ENCODE peak calls at places on chromosome 14, in eight cellular contexts. W is activated B cell treated with CpG ODN at 0.5 μM for 24 hours, K is IMR-90, D is A549, O is heart left ventricle, J is GM12865, Q is fibroblast of pulmonary artery, G is left lung. I is an unnamed sample.

GRCh38 chr14:32205984-32206383 is 2.9 kb upstream of the RNU6-8 start:
- DNase-seq in Q (no peak), K (no peak), O (no peak), G (no peak), J (peak), W (no peak), D (no peak), I (no peak)

GRCh38 chr14:34826661-34827060 is 48.5 kb downstream of the BAZ1A start:
- DNase-seq in K (peak), Q (peak), O (no peak), G (no peak), W (no peak), J (no peak), D (no peak), I (no peak)

GRCh38 chr14:23829736-23830474 is 123.7 kb upstream of the DHRS4 start:
- DNase-seq in K (peak), W (no peak), O (peak), D (peak), J (no peak), Q (peak), G (no peak), I (no peak)

GRCh38 chr14:104131968-104132732 is 6.2 kb upstream of the KIF26A start:
- DNase-seq in D (no peak), G (no peak), J (no peak), O (no peak), K (no peak), Q (no peak), W (no peak), I (peak)

GRCh38 chr14:76091036-76091435 is 60.7 kb upstream of the GPATCH2L start:
- DNase-seq in Q (peak), K (no peak), G (no peak), D (no peak), O (peak), W (no peak), J (no peak), I (no peak)

GRCh38 chr14:58270628-58271027 is 26.0 kb downstream of the PSMA3 start:
- DNase-seq in O (no peak), J (no peak), K (peak), G (no peak), W (no peak), Q (no peak), D (no peak), I (no peak)

GRCh38 chr14:33742166-33742565 is 208.7 kb downstream of the EGLN3 start:
- DNase-seq in Q (no peak), J (no peak), O (no peak), K (no peak), D (no peak), G (no peak), W (no peak), I (no peak)

GRCh38 chr14:38405851-38406630 is 150.1 kb upstream of the CLEC14A start:
- DNase-seq in O (no peak), G (no peak), W (no peak), D (peak), K (peak), Q (peak), J (no peak), I (peak)

GRCh38 chr14:60812987-60813386 is 78.4 kb downstream of the MNAT1 start:
- DNase-seq in J (no peak), O (no peak), W (no peak), K (no peak), G (no peak), Q (no peak), D (no peak), I (no peak)

GRCh38 chr14:102795060-102795925 is 18.0 kb downstream of the TRAF3 start:
- DNase-seq in O (peak), J (peak), Q (peak), G (peak), K (peak), D (peak), W (no peak), I (no peak)

GRCh38 chr14:36442824-36443241 is 77.2 kb downstream of the NKX2-1 start:
- DNase-seq in O (no peak), W (no peak), K (no peak), G (no peak), Q (no peak), D (no peak), J (no peak), I (no peak)

GRCh38 chr14:51776102-51776894 is 84.1 kb upstream of the GNG2 start:
- DNase-seq in K (peak), J (peak), Q (peak), D (peak), O (peak), G (no peak), W (no peak), I (peak)

GRCh38 chr14:67680941-67681340 is 6.5 kb upstream of the VTI1B start:
- DNase-seq in O (no peak), K (no peak), J (no peak), Q (no peak), G (no peak), W (no peak), D (no peak), I (no peak)

GRCh38 chr14:34989762-34990161 is 7.0 kb downstream of the SRP54 start:
- DNase-seq in G (no peak), K (no peak), D (no peak), W (no peak), O (no peak), J (no peak), Q (no peak), I (no peak)

GRCh38 chr14:79278798-79279644 is 932.3 kb downstream of the DIO2 start:
- DNase-seq in D (peak), Q (peak), O (peak), J (no peak), G (peak), K (peak), W (no peak), I (peak)

GRCh38 chr14:22484638-22485037 is 104.4 kb downstream of the DAD1 start:
- DNase-seq in J (no peak), D (no peak), Q (peak), G (no peak), K (no peak), W (no peak), O (peak), I (no peak)

GRCh38 chr14:24411468-24412454 is 13.0 kb downstream of the NYNRIN start:
- DNase-seq in Q (peak), O (no peak), W (no peak), K (peak), G (no peak), D (peak), J (peak), I (peak)

GRCh38 chr14:106872619-106873446 is 1346.5 kb downstream of the TMEM121 start:
- DNase-seq in Q (no peak), J (peak), K (no peak), O (peak), W (peak), G (peak), D (peak), I (no peak)

GRCh38 chr14:99064262-99064954 is 207.6 kb downstream of the BCL11B start:
- DNase-seq in J (no peak), K (no peak), D (no peak), Q (no peak), W (no peak), G (no peak), O (no peak), I (no peak)

GRCh38 chr14:99067927-99068326 is 204.1 kb downstream of the BCL11B start:
- DNase-seq in J (no peak), D (no peak), K (no peak), G (no peak), W (no peak), O (no peak), Q (no peak), I (no peak)

GRCh38 chr14:99065551-99065950 is 206.4 kb downstream of the BCL11B start:
- DNase-seq in D (no peak), Q (no peak), J (no peak), G (no peak), O (no peak), W (no peak), K (no peak), I (no peak)

GRCh38 chr14:99067141-99067920 is 204.7 kb downstream of the BCL11B start:
- DNase-seq in W (no peak), J (no peak), O (no peak), G (no peak), K (no peak), Q (no peak), D (no peak), I (no peak)

GRCh38 chr14:99066378-99066777 is 205.6 kb downstream of the BCL11B start:
- DNase-seq in D (no peak), G (no peak), W (no peak), O (no peak), Q (no peak), J (no peak), K (no peak), I (no peak)
- TF ChIP-seq CTCF in D (no peak), G (no peak), W (no peak), O (no peak), Q (no peak), J (no peak), K (no peak), I (no peak)

GRCh38 chr14:59310644-59311043 is 122.2 kb downstream of the DAAM1 start:
- DNase-seq in D (no peak), G (no peak), W (no peak), J (no peak), Q (no peak), K (no peak), O (no peak), I (no peak)

GRCh38 chr14:59314953-59315599 is 126.6 kb downstream of the DAAM1 start:
- DNase-seq in K (no peak), G (no peak), D (no peak), Q (no peak), O (no peak), J (no peak), W (no peak), I (no peak)

GRCh38 chr14:59314019-59314608 is 125.6 kb downstream of the DAAM1 start:
- DNase-seq in G (no peak), W (no peak), K (no peak), Q (no peak), O (no peak), J (no peak), D (peak), I (no peak)

GRCh38 chr14:59311723-59312122 is 123.3 kb downstream of the DAAM1 start:
- DNase-seq in O (no peak), Q (no peak), W (no peak), D (no peak), G (no peak), K (no peak), J (no peak), I (no peak)

GRCh38 chr14:59313063-59314018 is 124.9 kb downstream of the DAAM1 start:
- DNase-seq in O (no peak), Q (no peak), W (no peak), G (no peak), D (no peak), J (peak), K (no peak), I (no peak)
- TF ChIP-seq CTCF in O (no peak), Q (no peak), W (no peak), G (no peak), D (no peak), J (no peak), K (no peak), I (no peak)

DNA sequence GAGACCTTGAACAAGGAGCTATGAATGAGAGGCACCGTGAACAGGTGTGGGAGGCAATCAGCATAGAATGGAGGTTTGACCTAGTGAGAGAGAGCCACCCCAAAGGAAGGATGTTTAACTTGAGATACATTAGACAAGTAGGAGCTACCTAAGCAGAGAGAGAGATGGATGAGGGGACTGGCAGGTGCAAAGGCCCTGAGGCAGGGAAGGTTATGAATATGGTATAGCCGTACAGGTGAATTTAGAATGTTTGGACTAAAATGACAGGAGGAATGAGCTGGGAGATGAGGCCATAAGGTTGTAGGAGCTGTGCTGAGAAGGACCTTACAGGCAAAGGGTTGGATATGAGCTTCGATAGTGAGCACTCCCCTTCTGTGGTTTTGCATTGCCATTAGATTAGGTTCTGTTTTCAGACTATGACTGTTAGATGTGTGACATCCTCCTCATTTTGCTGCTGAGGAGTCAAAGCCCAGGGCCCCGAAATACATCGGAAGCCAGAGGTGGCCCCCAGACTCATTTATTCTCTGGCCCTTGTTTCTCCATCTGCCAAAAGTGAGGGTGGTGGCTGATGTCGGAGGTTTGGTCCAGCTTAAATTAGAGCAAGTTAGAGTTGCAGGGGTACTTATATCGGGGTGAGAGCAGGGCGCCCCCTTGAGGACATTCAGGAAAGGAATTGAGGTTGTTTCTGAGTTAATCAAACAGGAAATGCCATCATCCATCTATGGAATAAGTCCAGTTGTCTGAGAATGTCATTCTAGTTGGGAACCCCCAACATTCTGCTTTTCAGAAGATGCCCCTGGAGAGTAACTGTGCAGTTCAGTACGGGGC is 29.4 kb downstream of the SLC24A4 start:
- DNase-seq in J (peak), D (peak), W (no peak), G (no peak), Q (peak), K (no peak), O (no peak), I (no peak)
- TF ChIP-seq CTCF in J (peak), D (peak), W (no peak), G (no peak), Q (peak), K (peak), O (peak), I (peak)

GRCh38 chr14:50667491-50668007 is 557 bp downstream of the SAV1 start:
- DNase-seq in K (no peak), Q (no peak), D (no peak), O (no peak), J (peak), W (no peak), G (peak), I (no peak)
- TF ChIP-seq CTCF in K (no peak), Q (no peak), D (no peak), O (no peak), J (no peak), W (no peak), G (no peak), I (no peak)

DNA sequence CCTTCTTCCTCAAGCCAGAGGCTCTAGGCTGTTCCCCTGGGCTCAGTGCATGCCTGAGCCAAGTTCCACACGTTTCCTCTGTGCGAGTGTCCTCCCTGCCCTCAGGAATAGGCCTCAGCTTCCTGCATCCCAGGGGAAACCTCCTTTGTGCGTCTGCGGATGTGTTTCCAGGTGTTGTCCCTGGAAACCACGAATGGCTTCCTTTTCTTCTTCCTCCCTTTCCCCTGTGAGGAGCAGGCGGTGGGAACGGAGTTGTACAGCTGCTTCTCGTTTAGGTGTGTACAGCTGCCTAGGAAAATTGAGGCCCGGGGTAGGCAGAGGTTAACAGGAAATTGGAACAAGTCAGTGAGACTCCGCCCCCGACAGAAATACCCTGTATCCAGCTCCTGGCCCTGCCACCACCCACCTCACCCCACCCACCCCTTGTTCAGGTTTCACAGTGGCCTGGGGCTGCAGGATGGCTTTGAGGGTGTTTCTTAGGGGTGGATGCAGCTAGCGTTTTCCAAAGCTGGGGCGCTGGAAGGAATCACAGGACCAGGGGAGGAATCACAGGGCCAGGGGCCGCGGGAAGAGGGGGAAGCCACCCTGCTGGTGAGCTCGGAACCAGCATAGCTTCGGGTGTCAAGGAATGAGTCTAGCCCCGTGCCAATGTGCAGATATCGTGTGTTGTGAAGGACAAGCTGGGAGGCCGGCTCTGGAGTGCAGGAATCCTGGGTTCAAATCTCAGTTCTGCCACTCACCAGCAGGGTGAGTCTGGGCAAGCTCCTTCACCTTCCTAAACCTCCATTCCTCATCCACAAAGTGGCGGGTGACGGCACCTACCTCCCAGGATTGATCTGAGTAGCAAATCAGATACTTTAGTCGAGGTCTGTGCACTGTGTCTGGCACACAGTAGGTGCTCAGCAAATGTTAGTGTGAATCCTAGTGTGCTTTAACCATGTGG is 53.8 kb upstream of the RIN3 start:
- DNase-seq in J (no peak), D (no peak), Q (peak), O (peak), G (no peak), W (no peak), K (no peak), I (no peak)
- TF ChIP-seq CTCF in J (no peak), D (no peak), Q (peak), O (no peak), G (peak), W (no peak), K (no peak), I (no peak)

DNA sequence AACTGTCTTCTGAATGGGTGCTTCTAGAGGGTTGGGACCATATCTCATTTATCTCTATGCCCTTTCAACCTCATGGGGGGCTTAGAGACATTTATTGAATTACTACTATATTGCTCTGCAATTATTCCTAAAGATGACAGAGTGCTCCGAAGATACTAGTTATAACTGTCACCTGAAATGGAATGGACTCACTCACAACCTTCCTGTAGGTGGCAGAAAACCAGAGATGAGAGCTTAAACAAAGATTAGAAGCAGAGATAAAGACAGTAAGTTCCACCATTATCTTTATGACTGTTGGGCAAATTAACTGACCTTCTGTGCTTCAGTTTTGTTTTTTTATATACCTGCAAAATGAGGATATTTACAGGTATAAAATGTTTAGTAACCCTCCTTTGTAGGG is 31.5 kb upstream of the GTF2A1 start:
- DNase-seq in W (no peak), O (no peak), K (no peak), G (no peak), J (no peak), D (no peak), Q (no peak), I (no peak)
- TF ChIP-seq CTCF in W (no peak), O (no peak), K (no peak), G (no peak), J (no peak), D (no peak), Q (no peak), I (no peak)

GRCh38 chr14:89308232-89308959 is 108.6 kb downstream of the FOXN3 start:
- DNase-seq in D (no peak), J (peak), G (no peak), O (no peak), K (peak), W (peak), Q (no peak), I (no peak)

GRCh38 chr14:89310211-89310610 is 106.8 kb downstream of the FOXN3 start:
- DNase-seq in K (no peak), O (no peak), J (no peak), Q (no peak), G (no peak), W (no peak), D (no peak), I (no peak)

GRCh38 chr14:89307409-89307808 is 109.6 kb downstream of the FOXN3 start:
- DNase-seq in Q (no peak), O (no peak), K (no peak), W (no peak), G (no peak), D (no peak), J (peak), I (no peak)

GRCh38 chr14:89312937-89313336 is 104.1 kb downstream of the FOXN3 start:
- DNase-seq in K (no peak), D (no peak), O (no peak), W (no peak), Q (no peak), G (no peak), J (no peak), I (no peak)

DNA sequence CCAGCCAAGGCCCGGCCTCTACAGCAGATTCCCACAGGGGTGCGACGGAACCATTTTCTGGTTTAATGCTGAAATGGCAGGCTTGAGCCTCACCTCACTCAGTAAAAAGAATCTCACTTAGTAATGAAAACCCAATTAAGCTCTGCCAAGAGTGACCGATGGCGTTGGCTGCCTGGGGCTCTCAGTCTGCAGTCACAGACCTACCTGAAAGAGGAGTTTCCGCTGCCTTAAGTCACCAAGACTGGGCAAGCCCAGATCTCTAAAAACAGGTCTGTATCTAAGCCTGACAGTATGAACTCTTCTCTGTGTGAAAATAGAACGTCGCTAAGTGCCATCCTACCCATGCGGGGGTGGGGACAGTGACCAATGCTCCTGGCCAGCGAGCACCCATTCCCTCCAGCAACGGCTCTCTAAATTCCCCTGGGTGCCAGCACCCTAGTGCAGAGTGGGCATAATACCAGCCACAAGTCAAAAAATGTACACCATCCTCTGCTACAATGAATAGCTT is 107.3 kb downstream of the FOXN3 start:
- DNase-seq in G (no peak), W (no peak), O (no peak), Q (no peak), D (no peak), J (peak), K (no peak), I (no peak)
- TF ChIP-seq CTCF in G (no peak), W (no peak), O (no peak), Q (no peak), D (no peak), J (no peak), K (no peak), I (no peak)

DNA sequence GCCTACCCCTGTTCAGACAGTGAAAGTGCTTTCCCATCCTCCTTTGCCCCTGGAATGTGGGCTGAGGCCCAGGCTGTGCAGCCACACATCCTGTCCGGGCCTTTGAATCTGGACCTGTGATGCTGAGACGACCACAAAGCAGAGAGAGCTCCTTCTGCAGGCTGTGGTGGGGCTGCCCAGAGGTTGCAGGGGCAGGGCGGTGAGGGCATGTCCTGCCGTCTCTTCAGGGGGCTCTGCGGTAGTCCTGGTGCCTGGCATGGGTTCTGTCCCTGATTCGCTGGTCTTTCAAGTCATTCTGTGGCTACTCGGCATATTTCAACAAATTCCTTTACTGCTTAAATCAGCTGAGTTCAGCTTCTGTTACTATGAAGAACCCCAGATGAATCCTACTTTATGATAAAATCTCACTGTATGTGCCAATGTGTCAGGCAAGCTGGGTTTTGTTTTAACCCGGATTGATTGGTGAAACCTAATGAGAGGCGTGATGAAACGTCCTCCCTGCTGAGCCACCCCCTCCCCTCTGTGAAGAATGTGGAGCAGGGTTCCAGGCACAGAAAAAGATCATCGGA is 63.4 kb upstream of the DICER1 start:
- DNase-seq in Q (peak), W (no peak), K (peak), G (no peak), O (no peak), J (no peak), D (no peak), I (no peak)
- TF ChIP-seq CTCF in Q (no peak), W (no peak), K (no peak), G (no peak), O (no peak), J (no peak), D (no peak), I (no peak)